ENCODE peak calls at places on chromosomes 12 and 14, in nine cellular contexts. One of them, this sample, is unnamed.

GRCh38 chr12:128025856-128026255 is 241.1 kb upstream of the TMEM132C start:
- DNase-seq in heart left ventricle: no peak
- DNase-seq in small intestine: no peak
- DNase-seq in testis: no peak
- DNase-seq in OCI-LY7: no peak
- DNase-seq in CD8-positive, alpha-beta T cell: no peak
- DNase-seq in tibial artery: no peak
- DNase-seq in naive thymus-derived CD4-positive, alpha-beta T cell: no peak
- DNase-seq in neural progenitor cell: no peak
- DNase-seq in this sample: no peak

GRCh38 chr14:104689620-104690265 is 325 bp downstream of the INF2 start:
- DNase-seq in small intestine: peak
- DNase-seq in naive thymus-derived CD4-positive, alpha-beta T cell: no peak
- DNase-seq in CD8-positive, alpha-beta T cell: no peak
- DNase-seq in neural progenitor cell: no peak
- DNase-seq in testis: no peak
- DNase-seq in tibial artery: no peak
- DNase-seq in OCI-LY7: peak
- DNase-seq in heart left ventricle: no peak
- DNase-seq in this sample: no peak

GRCh38 chr14:51462182-51462581 is 189.5 kb upstream of the FRMD6 start:
- DNase-seq in heart left ventricle: no peak
- DNase-seq in tibial artery: no peak
- DNase-seq in neural progenitor cell: no peak
- DNase-seq in OCI-LY7: no peak
- DNase-seq in small intestine: no peak
- DNase-seq in testis: no peak
- DNase-seq in naive thymus-derived CD4-positive, alpha-beta T cell: no peak
- DNase-seq in CD8-positive, alpha-beta T cell: no peak
- DNase-seq in this sample: no peak

GRCh38 chr14:58535084-58535483 is 102.7 kb upstream of the DACT1 start:
- DNase-seq in naive thymus-derived CD4-positive, alpha-beta T cell: no peak
- DNase-seq in heart left ventricle: no peak
- DNase-seq in tibial artery: no peak
- DNase-seq in neural progenitor cell: no peak
- DNase-seq in CD8-positive, alpha-beta T cell: no peak
- DNase-seq in OCI-LY7: no peak
- DNase-seq in testis: no peak
- DNase-seq in small intestine: no peak
- DNase-seq in this sample: no peak

GRCh38 chr14:36194645-36195044 is 18.1 kb upstream of the PTCSC3 start:
- DNase-seq in small intestine: no peak
- DNase-seq in tibial artery: no peak
- DNase-seq in testis: no peak
- DNase-seq in OCI-LY7: no peak
- DNase-seq in naive thymus-derived CD4-positive, alpha-beta T cell: no peak
- DNase-seq in heart left ventricle: no peak
- DNase-seq in neural progenitor cell: no peak
- DNase-seq in CD8-positive, alpha-beta T cell: no peak
- DNase-seq in this sample: no peak

GRCh38 chr14:55843718-55844403 is 263.9 kb downstream of the KTN1 start:
- DNase-seq in CD8-positive, alpha-beta T cell: no peak
- DNase-seq in testis: no peak
- DNase-seq in small intestine: no peak
- DNase-seq in heart left ventricle: no peak
- DNase-seq in neural progenitor cell: no peak
- DNase-seq in naive thymus-derived CD4-positive, alpha-beta T cell: no peak
- DNase-seq in tibial artery: no peak
- DNase-seq in OCI-LY7: no peak
- DNase-seq in this sample: no peak

GRCh38 chr14:24366664-24367505 is 1.1 kb upstream of the NFATC4 start:
- DNase-seq in naive thymus-derived CD4-positive, alpha-beta T cell: no peak
- DNase-seq in heart left ventricle: peak
- DNase-seq in tibial artery: peak
- DNase-seq in neural progenitor cell: peak
- DNase-seq in small intestine: peak
- DNase-seq in testis: peak
- DNase-seq in OCI-LY7: peak
- DNase-seq in CD8-positive, alpha-beta T cell: peak
- DNase-seq in this sample: peak

GRCh38 chr12:109219938-109220337 is 89.1 kb downstream of the FOXN4 start:
- DNase-seq in OCI-LY7: no peak
- DNase-seq in naive thymus-derived CD4-positive, alpha-beta T cell: no peak
- DNase-seq in small intestine: no peak
- DNase-seq in neural progenitor cell: no peak
- DNase-seq in heart left ventricle: no peak
- DNase-seq in testis: no peak
- DNase-seq in CD8-positive, alpha-beta T cell: no peak
- DNase-seq in tibial artery: peak
- DNase-seq in this sample: no peak

DNA sequence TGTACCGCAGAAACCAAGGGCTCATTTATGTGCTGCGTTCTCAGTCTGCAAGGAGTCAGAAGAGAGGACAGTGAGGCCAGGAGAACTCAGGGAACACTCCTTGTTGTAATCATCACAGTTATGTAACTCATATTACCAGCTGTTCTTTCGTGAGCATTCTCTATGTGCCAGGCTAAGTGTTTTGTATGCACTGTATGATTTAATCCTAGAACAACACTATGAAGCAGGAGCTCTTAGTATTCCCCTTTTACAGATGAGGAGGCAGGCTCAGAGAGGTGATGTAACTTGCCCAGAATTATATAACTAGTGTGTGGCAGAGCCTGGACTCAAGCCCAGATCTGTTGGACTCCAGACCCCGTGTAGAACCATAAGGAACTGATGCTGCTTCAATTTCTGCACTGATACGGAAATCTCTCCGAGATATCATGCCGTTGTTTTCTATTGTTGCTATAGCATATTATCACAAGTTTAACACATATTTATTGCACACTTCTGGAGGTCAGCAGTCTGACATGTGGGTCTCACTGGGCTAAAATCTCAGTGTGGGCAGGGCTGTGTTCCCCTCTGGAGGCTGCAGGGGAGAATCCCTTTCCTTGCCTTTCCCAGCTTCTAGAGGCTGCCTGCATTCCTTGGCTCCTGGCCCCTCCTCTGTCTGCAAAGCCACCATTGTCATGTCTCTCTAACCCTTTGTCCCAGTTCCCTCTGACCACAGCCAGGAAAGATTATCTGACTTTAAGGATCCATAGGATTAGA is 16.3 kb upstream of the CD9 start:
- DNase-seq in naive thymus-derived CD4-positive, alpha-beta T cell: no peak
- DNase-seq in CD8-positive, alpha-beta T cell: no peak
- DNase-seq in heart left ventricle: no peak
- DNase-seq in OCI-LY7: no peak
- DNase-seq in testis: no peak
- DNase-seq in small intestine: peak
- DNase-seq in tibial artery: no peak
- DNase-seq in neural progenitor cell: no peak
- DNase-seq in this sample: no peak
- H3K27ac ChIP-seq in naive thymus-derived CD4-positive, alpha-beta T cell: no peak
- H3K27ac ChIP-seq in CD8-positive, alpha-beta T cell: no peak
- H3K27ac ChIP-seq in heart left ventricle: no peak
- H3K27ac ChIP-seq in OCI-LY7: no peak
- H3K27ac ChIP-seq in testis: no peak
- H3K27ac ChIP-seq in small intestine: peak
- H3K27ac ChIP-seq in tibial artery: peak
- H3K27ac ChIP-seq in neural progenitor cell: no peak
- H3K27ac ChIP-seq in this sample: peak

GRCh38 chr12:101697197-101697929 is at the start of gene CHPT1:
- DNase-seq in neural progenitor cell: peak
- DNase-seq in small intestine: peak
- DNase-seq in testis: peak
- DNase-seq in tibial artery: peak
- DNase-seq in OCI-LY7: peak
- DNase-seq in naive thymus-derived CD4-positive, alpha-beta T cell: peak
- DNase-seq in heart left ventricle: peak
- DNase-seq in CD8-positive, alpha-beta T cell: peak
- DNase-seq in this sample: peak

GRCh38 chr12:101697930-101698781 is 716 bp downstream of the CHPT1 start:
- DNase-seq in CD8-positive, alpha-beta T cell: no peak
- DNase-seq in OCI-LY7: peak
- DNase-seq in small intestine: peak
- DNase-seq in naive thymus-derived CD4-positive, alpha-beta T cell: no peak
- DNase-seq in testis: peak
- DNase-seq in neural progenitor cell: no peak
- DNase-seq in heart left ventricle: peak
- DNase-seq in tibial artery: peak
- DNase-seq in this sample: peak

GRCh38 chr12:101700299-101700820 is 2.9 kb downstream of the CHPT1 start:
- DNase-seq in naive thymus-derived CD4-positive, alpha-beta T cell: no peak
- DNase-seq in neural progenitor cell: no peak
- DNase-seq in small intestine: no peak
- DNase-seq in OCI-LY7: no peak
- DNase-seq in tibial artery: no peak
- DNase-seq in CD8-positive, alpha-beta T cell: no peak
- DNase-seq in testis: no peak
- DNase-seq in heart left ventricle: no peak
- DNase-seq in this sample: no peak

GRCh38 chr12:101696477-101697196 is 803 bp upstream of the CHPT1 start:
- DNase-seq in OCI-LY7: peak
- DNase-seq in CD8-positive, alpha-beta T cell: peak
- DNase-seq in heart left ventricle: peak
- DNase-seq in naive thymus-derived CD4-positive, alpha-beta T cell: no peak
- DNase-seq in testis: peak
- DNase-seq in neural progenitor cell: no peak
- DNase-seq in small intestine: peak
- DNase-seq in tibial artery: peak
- DNase-seq in this sample: peak

DNA sequence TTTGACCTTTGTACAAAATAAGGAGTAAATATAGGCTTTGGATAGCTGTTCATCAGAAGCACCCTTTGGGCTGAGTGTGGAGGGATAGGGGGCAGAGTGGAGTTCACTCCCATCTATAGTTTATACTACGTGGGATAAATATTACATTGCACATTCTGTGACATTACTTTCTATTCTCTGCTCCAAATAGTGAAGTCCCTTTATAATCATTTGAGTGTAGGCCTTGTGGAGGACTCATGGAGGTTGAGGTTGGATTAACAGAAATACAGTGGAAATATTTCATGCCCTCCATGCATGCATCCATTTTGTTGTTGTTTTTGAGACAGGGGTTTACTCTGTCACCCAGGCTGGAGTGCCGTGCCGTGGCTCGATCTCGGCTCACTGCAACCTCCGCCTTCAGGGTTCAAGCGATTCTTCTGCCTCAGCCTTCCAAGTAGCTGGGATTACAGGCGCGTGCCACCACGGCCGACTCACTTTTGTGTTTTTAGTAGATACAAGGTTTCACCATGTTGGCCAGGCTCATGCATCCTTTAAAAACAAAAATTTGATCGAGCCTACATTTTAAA is 1.4 kb downstream of the CHPT1 start:
- DNase-seq in CD8-positive, alpha-beta T cell: no peak
- DNase-seq in heart left ventricle: peak
- DNase-seq in naive thymus-derived CD4-positive, alpha-beta T cell: no peak
- DNase-seq in testis: no peak
- DNase-seq in small intestine: no peak
- DNase-seq in neural progenitor cell: no peak
- DNase-seq in tibial artery: no peak
- DNase-seq in OCI-LY7: peak
- DNase-seq in this sample: peak
- H3K4me3 ChIP-seq in CD8-positive, alpha-beta T cell: no peak
- H3K4me3 ChIP-seq in heart left ventricle: peak
- H3K4me3 ChIP-seq in naive thymus-derived CD4-positive, alpha-beta T cell: peak
- H3K4me3 ChIP-seq in testis: peak
- H3K4me3 ChIP-seq in small intestine: peak
- H3K4me3 ChIP-seq in neural progenitor cell: peak
- H3K4me3 ChIP-seq in tibial artery: peak
- H3K4me3 ChIP-seq in OCI-LY7: peak
- H3K4me3 ChIP-seq in this sample: no peak

GRCh38 chr12:7934153-7934552 is 1.8 kb downstream of the SLC2A3 start:
- DNase-seq in OCI-LY7: peak
- DNase-seq in neural progenitor cell: no peak
- DNase-seq in testis: no peak
- DNase-seq in naive thymus-derived CD4-positive, alpha-beta T cell: no peak
- DNase-seq in tibial artery: no peak
- DNase-seq in heart left ventricle: no peak
- DNase-seq in small intestine: no peak
- DNase-seq in CD8-positive, alpha-beta T cell: no peak
- DNase-seq in this sample: no peak

GRCh38 chr12:7935773-7936581 is at the start of gene SLC2A3:
- DNase-seq in neural progenitor cell: peak
- DNase-seq in tibial artery: peak
- DNase-seq in heart left ventricle: peak
- DNase-seq in small intestine: peak
- DNase-seq in CD8-positive, alpha-beta T cell: peak
- DNase-seq in testis: peak
- DNase-seq in OCI-LY7: peak
- DNase-seq in naive thymus-derived CD4-positive, alpha-beta T cell: peak
- DNase-seq in this sample: no peak

GRCh38 chr12:7933255-7933726 is 2.7 kb downstream of the SLC2A3 start:
- DNase-seq in tibial artery: peak
- DNase-seq in testis: peak
- DNase-seq in OCI-LY7: peak
- DNase-seq in naive thymus-derived CD4-positive, alpha-beta T cell: peak
- DNase-seq in CD8-positive, alpha-beta T cell: peak
- DNase-seq in small intestine: peak
- DNase-seq in neural progenitor cell: peak
- DNase-seq in heart left ventricle: peak
- DNase-seq in this sample: peak

GRCh38 chr12:7934560-7935463 is 1.2 kb downstream of the SLC2A3 start:
- DNase-seq in heart left ventricle: no peak
- DNase-seq in naive thymus-derived CD4-positive, alpha-beta T cell: no peak
- DNase-seq in testis: no peak
- DNase-seq in tibial artery: no peak
- DNase-seq in CD8-positive, alpha-beta T cell: no peak
- DNase-seq in neural progenitor cell: peak
- DNase-seq in small intestine: no peak
- DNase-seq in OCI-LY7: no peak
- DNase-seq in this sample: no peak

GRCh38 chr12:7935464-7935772 is 569 bp downstream of the SLC2A3 start:
- DNase-seq in testis: no peak
- DNase-seq in neural progenitor cell: peak
- DNase-seq in small intestine: no peak
- DNase-seq in heart left ventricle: no peak
- DNase-seq in CD8-positive, alpha-beta T cell: peak
- DNase-seq in tibial artery: no peak
- DNase-seq in naive thymus-derived CD4-positive, alpha-beta T cell: no peak
- DNase-seq in OCI-LY7: no peak
- DNase-seq in this sample: no peak
- H3K27ac ChIP-seq in testis: peak
- H3K27ac ChIP-seq in neural progenitor cell: peak
- H3K27ac ChIP-seq in small intestine: peak
- H3K27ac ChIP-seq in heart left ventricle: peak
- H3K27ac ChIP-seq in CD8-positive, alpha-beta T cell: peak
- H3K27ac ChIP-seq in tibial artery: peak
- H3K27ac ChIP-seq in naive thymus-derived CD4-positive, alpha-beta T cell: peak
- H3K27ac ChIP-seq in OCI-LY7: peak
- H3K27ac ChIP-seq in this sample: peak

GRCh38 chr12:4147051-4147481 is 126.5 kb upstream of the CCND2 start:
- DNase-seq in testis: no peak
- DNase-seq in small intestine: no peak
- DNase-seq in tibial artery: no peak
- DNase-seq in OCI-LY7: no peak
- DNase-seq in neural progenitor cell: no peak
- DNase-seq in naive thymus-derived CD4-positive, alpha-beta T cell: no peak
- DNase-seq in CD8-positive, alpha-beta T cell: no peak
- DNase-seq in heart left ventricle: no peak
- DNase-seq in this sample: no peak

GRCh38 chr12:4145990-4146859 is 127.3 kb upstream of the CCND2 start:
- DNase-seq in small intestine: no peak
- DNase-seq in tibial artery: no peak
- DNase-seq in neural progenitor cell: no peak
- DNase-seq in CD8-positive, alpha-beta T cell: no peak
- DNase-seq in heart left ventricle: no peak
- DNase-seq in naive thymus-derived CD4-positive, alpha-beta T cell: no peak
- DNase-seq in testis: no peak
- DNase-seq in OCI-LY7: no peak
- DNase-seq in this sample: no peak

GRCh38 chr12:4141344-4142270 is 132.0 kb upstream of the CCND2 start:
- DNase-seq in heart left ventricle: no peak
- DNase-seq in OCI-LY7: no peak
- DNase-seq in tibial artery: no peak
- DNase-seq in neural progenitor cell: no peak
- DNase-seq in CD8-positive, alpha-beta T cell: no peak
- DNase-seq in small intestine: no peak
- DNase-seq in naive thymus-derived CD4-positive, alpha-beta T cell: no peak
- DNase-seq in testis: no peak
- DNase-seq in this sample: no peak

GRCh38 chr12:4143909-4144308 is 129.7 kb upstream of the CCND2 start:
- DNase-seq in tibial artery: no peak
- DNase-seq in naive thymus-derived CD4-positive, alpha-beta T cell: no peak
- DNase-seq in testis: no peak
- DNase-seq in small intestine: no peak
- DNase-seq in heart left ventricle: no peak
- DNase-seq in OCI-LY7: peak
- DNase-seq in CD8-positive, alpha-beta T cell: no peak
- DNase-seq in neural progenitor cell: no peak
- DNase-seq in this sample: no peak

DNA sequence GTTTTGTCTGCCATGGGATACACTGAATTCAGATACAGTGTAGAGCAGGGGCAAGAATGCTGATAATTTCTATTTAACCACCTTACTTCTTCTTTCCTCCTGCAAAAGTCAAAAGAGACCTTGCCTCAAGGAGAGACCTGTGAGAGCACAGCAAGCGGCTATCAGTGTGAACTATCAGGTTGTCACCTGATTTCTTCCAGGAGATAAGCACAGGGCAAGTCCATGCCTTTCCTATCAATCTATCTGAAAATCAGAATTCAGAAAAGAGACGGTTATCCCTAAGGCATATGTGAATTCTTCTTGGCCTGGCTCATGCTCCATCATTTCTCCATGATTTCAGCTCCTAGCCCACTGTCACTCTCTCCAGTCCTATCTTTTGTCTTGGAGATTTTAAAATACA is 128.9 kb upstream of the CCND2 start:
- DNase-seq in heart left ventricle: no peak
- DNase-seq in small intestine: no peak
- DNase-seq in tibial artery: no peak
- DNase-seq in naive thymus-derived CD4-positive, alpha-beta T cell: no peak
- DNase-seq in testis: no peak
- DNase-seq in CD8-positive, alpha-beta T cell: no peak
- DNase-seq in OCI-LY7: no peak
- DNase-seq in neural progenitor cell: no peak
- DNase-seq in this sample: no peak
- H3K4me3 ChIP-seq in heart left ventricle: no peak
- H3K4me3 ChIP-seq in small intestine: no peak
- H3K4me3 ChIP-seq in tibial artery: no peak
- H3K4me3 ChIP-seq in naive thymus-derived CD4-positive, alpha-beta T cell: no peak
- H3K4me3 ChIP-seq in testis: no peak
- H3K4me3 ChIP-seq in CD8-positive, alpha-beta T cell: no peak
- H3K4me3 ChIP-seq in OCI-LY7: no peak
- H3K4me3 ChIP-seq in neural progenitor cell: no peak
- H3K4me3 ChIP-seq in this sample: no peak